ENCODE peak calls at places on chromosome 15, in eight cellular contexts. J is neural progenitor cell; C is body of pancreas; X is HepG2; E is Peyer's patch; T is CD8-positive, alpha-beta T cell; L is sigmoid colon; N is OCI-LY7. K is an unnamed sample. For H3K9me3, the result is how much of the 10 kb centered on the place peaks cover.

GRCh38 chr15:80710635-80711553 is 15.8 kb downstream of the ABHD17C start:
- DNase-seq in J (no peak), L (no peak), X (no peak), T (no peak), E (no peak), C (no peak), N (no peak), K (no peak)

GRCh38 chr15:90213818-90214204 is 12.7 kb downstream of the SEMA4B start:
- DNase-seq in E (peak), T (no peak), C (no peak), X (no peak), J (no peak), L (no peak), N (no peak), K (no peak)

GRCh38 chr15:90379263-90379662 is 8.8 kb upstream of the IQGAP1 start:
- DNase-seq in X (no peak), T (no peak), E (no peak), L (no peak), J (no peak), N (no peak), C (no peak), K (no peak)

GRCh38 chr15:31392761-31393401 is 66.2 kb downstream of the KLF13 start:
- DNase-seq in T (no peak), C (peak), X (no peak), E (peak), L (peak), N (peak), J (peak), K (peak)

GRCh38 chr15:35827949-35828348 is 282.0 kb upstream of the DPH6 start:
- DNase-seq in T (no peak), J (no peak), X (no peak), C (no peak), L (no peak), E (no peak), N (no peak), K (no peak)

GRCh38 chr15:55630921-55631320 is 42.8 kb upstream of the PYGO1 start:
- DNase-seq in X (no peak), L (no peak), J (no peak), T (no peak), N (no peak), E (no peak), C (no peak), K (no peak)

GRCh38 chr15:68330911-68331310 is 53.4 kb downstream of the FEM1B start:
- DNase-seq in E (no peak), N (no peak), J (peak), L (no peak), C (no peak), T (no peak), X (no peak), K (no peak)

GRCh38 chr15:40439461-40440299 is 1.1 kb upstream of the BAHD1 start:
- DNase-seq in X (peak), T (no peak), E (peak), L (no peak), C (peak), J (peak), N (peak), K (peak)

GRCh38 chr15:43958894-43959330 is 132.1 kb downstream of the WDR76 start:
- DNase-seq in C (no peak), J (peak), L (no peak), N (no peak), E (no peak), X (no peak), T (no peak), K (no peak)

GRCh38 chr15:81083201-81083600 is 50.9 kb upstream of the CFAP161 start:
- DNase-seq in E (no peak), N (no peak), T (no peak), C (no peak), L (no peak), J (no peak), X (no peak), K (no peak)

GRCh38 chr15:91592586-91592985 is 260.9 kb upstream of the SLCO3A1 start:
- DNase-seq in C (no peak), E (no peak), N (no peak), T (no peak), X (no peak), J (no peak), L (no peak), K (no peak)

GRCh38 chr15:33146051-33146450 is 48.5 kb downstream of the FMN1 start:
- DNase-seq in C (no peak), X (no peak), J (no peak), T (no peak), E (no peak), N (no peak), L (no peak), K (no peak)

GRCh38 chr15:70936326-70936725 is 43.7 kb downstream of the LRRC49 start:
- DNase-seq in C (no peak), E (no peak), T (no peak), X (no peak), J (no peak), L (no peak), N (no peak), K (no peak)

GRCh38 chr15:32028921-32029320 is 1.4 kb upstream of the CHRNA7 start:
- DNase-seq in N (no peak), J (peak), L (no peak), X (no peak), C (no peak), E (no peak), T (no peak), K (no peak)

GRCh38 chr15:92078270-92078669 is 224.8 kb downstream of the SLCO3A1 start:
- DNase-seq in N (no peak), E (no peak), L (no peak), J (no peak), T (no peak), C (no peak), X (no peak), K (no peak)

GRCh38 chr15:95129589-95129988 is 898.2 kb downstream of the MCTP2 start:
- DNase-seq in X (no peak), C (no peak), J (no peak), N (no peak), T (no peak), L (peak), E (no peak), K (no peak)

GRCh38 chr15:90959894-90960293 is 5.2 kb downstream of the RCCD1 start:
- DNase-seq in E (no peak), N (no peak), T (no peak), J (no peak), L (peak), C (no peak), X (no peak), K (no peak)

GRCh38 chr15:69668963-69669362 is 216.3 kb downstream of the RPLP1 start:
- DNase-seq in E (peak), L (no peak), J (no peak), N (no peak), C (no peak), X (no peak), T (peak), K (no peak)

GRCh38 chr15:88657326-88658069 is 18.7 kb downstream of the ISG20 start:
- DNase-seq in J (peak), N (no peak), X (no peak), T (no peak), L (peak), E (no peak), C (peak), K (no peak)

GRCh38 chr15:88656760-88657221 is 18.0 kb downstream of the ISG20 start:
- DNase-seq in T (peak), N (peak), X (no peak), J (no peak), E (peak), C (no peak), L (peak), K (no peak)

GRCh38 chr15:88658070-88658965 is 19.5 kb downstream of the ISG20 start:
- DNase-seq in C (no peak), X (no peak), N (no peak), L (peak), E (no peak), T (no peak), J (no peak), K (no peak)

GRCh38 chr15:88661041-88661765 is 22.4 kb downstream of the ISG20 start:
- DNase-seq in C (no peak), E (no peak), N (no peak), X (no peak), L (peak), J (no peak), T (no peak), K (no peak)

DNA sequence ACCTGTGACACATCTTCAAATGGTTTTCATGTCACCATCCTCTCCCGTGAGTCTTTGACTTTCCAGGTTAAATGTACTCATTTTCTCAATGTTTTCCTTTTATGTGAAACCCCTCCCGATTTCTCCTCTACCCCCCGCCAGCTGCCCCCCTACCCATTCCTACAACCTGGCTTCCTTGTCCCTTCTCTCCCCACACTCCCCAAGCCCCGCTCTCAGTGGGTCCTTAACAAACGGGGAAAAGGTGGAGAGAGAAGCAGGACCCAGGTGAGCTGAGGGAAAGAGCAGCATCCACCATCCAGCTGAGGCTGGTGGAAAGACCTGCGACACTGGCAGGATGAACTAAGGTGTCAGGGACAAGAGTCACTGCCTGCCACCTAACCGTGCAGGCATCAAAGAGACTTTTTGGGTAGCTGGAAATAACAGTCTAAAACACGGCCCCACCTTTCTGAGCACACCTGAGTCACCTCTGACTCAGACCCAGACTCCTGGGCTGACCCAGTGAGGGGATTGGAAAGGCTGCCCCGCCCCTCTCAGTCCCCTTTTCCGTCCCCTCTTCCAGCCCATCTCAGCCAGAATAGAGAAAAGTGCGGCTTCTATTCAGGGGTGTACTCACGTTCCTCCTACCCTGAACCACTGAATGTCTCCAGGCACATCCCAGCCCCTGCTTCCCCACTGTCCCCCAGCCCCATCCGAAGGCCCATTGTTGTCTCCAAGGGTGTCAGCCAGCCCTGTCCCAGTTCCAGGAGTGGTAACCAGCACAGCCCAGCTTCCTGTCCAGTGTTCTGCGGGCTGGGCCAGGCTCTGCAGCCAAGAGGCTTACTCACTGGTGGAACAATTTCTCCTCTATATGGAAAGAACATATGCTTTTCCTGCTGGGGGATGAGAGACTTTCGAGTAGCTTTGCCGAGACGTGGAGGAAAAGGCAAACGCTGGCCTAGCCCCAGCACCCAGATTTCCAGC is 20.4 kb downstream of the ISG20 start:
- DNase-seq in C (no peak), T (no peak), J (no peak), E (no peak), X (no peak), L (peak), N (no peak), K (no peak)
- H3K9me3 ChIP-seq in C (under half), T (under half), J (under half), E (under half), X (under half), L (under half), N (under half), K (under half)

GRCh38 chr15:67176195-67176971 is 78.1 kb downstream of the AAGAB start:
- DNase-seq in C (peak), N (no peak), T (no peak), J (peak), E (peak), X (no peak), L (no peak), K (no peak)
- H3K9me3 ChIP-seq in C (under half), N (under half), T (under half), J (under half), E (under half), X (under half), L (under half), K (under half)

GRCh38 chr15:25059698-25060471 is 105.1 kb downstream of the SNRPN start:
- DNase-seq in E (peak), N (no peak), T (no peak), L (no peak), J (no peak), C (peak), X (no peak), K (no peak)
- H3K9me3 ChIP-seq in E (under half), N (under half), T (half or more), L (half or more), J (under half), C (half or more), X (half or more), K (half or more)

GRCh38 chr15:59528429-59528828 is 83.2 kb upstream of the GCNT3 start:
- DNase-seq in J (no peak), N (no peak), C (no peak), T (no peak), E (no peak), X (no peak), L (peak), K (no peak)
- H3K9me3 ChIP-seq in J (under half), N (under half), C (under half), T (under half), E (under half), X (under half), L (under half), K (under half)

GRCh38 chr15:25424073-25424472 is 14.8 kb downstream of the UBE3A start:
- DNase-seq in C (no peak), N (no peak), T (no peak), J (no peak), E (no peak), L (no peak), X (no peak), K (no peak)
- H3K9me3 ChIP-seq in C (under half), N (under half), T (under half), J (under half), E (under half), L (under half), X (under half), K (under half)

GRCh38 chr15:25242166-25242879 is 196.5 kb downstream of the UBE3A start:
- DNase-seq in X (no peak), L (peak), J (no peak), T (no peak), C (peak), N (no peak), E (no peak), K (no peak)
- H3K9me3 ChIP-seq in X (half or more), L (under half), J (under half), T (under half), C (under half), N (under half), E (under half), K (half or more)

DNA sequence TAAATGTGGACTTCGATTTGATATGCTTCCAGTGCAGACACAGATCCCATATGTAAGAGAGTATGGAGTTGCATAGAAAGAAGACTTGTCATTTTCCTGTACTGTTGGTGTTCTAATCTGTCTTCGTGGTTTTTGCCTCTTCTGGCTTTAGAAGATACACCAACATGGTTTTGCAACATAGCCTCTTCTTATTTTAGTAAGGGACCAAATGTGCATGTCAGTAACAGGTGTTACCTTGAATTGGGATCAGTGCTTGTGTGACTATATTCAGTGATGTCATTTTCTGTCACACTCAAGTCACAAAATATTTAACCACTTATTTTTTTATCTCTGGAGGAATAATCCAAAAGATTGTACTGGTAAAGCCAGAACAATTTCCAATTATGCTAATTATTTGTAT is 140.4 kb downstream of the SNRPN start:
- DNase-seq in C (no peak), J (no peak), E (no peak), L (no peak), X (no peak), T (no peak), N (no peak), K (no peak)
- H3K9me3 ChIP-seq in C (half or more), J (under half), E (under half), L (under half), X (half or more), T (under half), N (under half), K (under half)